ENCODE peak calls at places on chromosomes 6 and 20, in seven cellular contexts. O, S, Z, G, R, W and Q are unnamed samples.

GRCh38 chr20:50689864-50690263 is 1.5 kb downstream of the RIPOR3 start:
- DNase-seq in R (no peak), W (no peak), G (no peak), S (no peak), Z (peak), O (peak), Q (no peak)

GRCh38 chr6:105402090-105402980 is 547 bp downstream of the PREP start:
- DNase-seq in W (peak), R (peak), S (no peak), G (peak), O (no peak), Z (peak), Q (peak)

GRCh38 chr20:50305636-50306477 is 115.2 kb downstream of the CEBPB start:
- DNase-seq in R (no peak), Z (peak), S (no peak), O (no peak), G (no peak), W (no peak), Q (no peak)

GRCh38 chr6:75272145-75272840 is 12.3 kb downstream of the TMEM30A start:
- DNase-seq in R (peak), Z (no peak), O (no peak), W (no peak), S (no peak), G (no peak), Q (no peak)

GRCh38 chr6:43934183-43934802 is 164.3 kb downstream of the VEGFA start:
- DNase-seq in S (no peak), Z (no peak), W (no peak), G (no peak), R (no peak), O (no peak), Q (no peak)

GRCh38 chr20:3871549-3872265 is 17.5 kb upstream of the PANK2 start:
- DNase-seq in G (no peak), O (no peak), W (no peak), R (no peak), S (no peak), Z (no peak), Q (no peak)

GRCh38 chr6:4804095-4804494 is 27.9 kb downstream of the CDYL start:
- DNase-seq in R (peak), Z (no peak), S (no peak), W (no peak), O (no peak), G (peak), Q (no peak)

GRCh38 chr6:36263390-36263789 is 6.5 kb upstream of the PNPLA1 start:
- DNase-seq in W (no peak), G (no peak), Z (no peak), O (no peak), R (no peak), S (no peak), Q (no peak)

GRCh38 chr20:19815553-19815991 is 57.5 kb downstream of the RIN2 start:
- DNase-seq in Z (no peak), O (no peak), G (peak), R (peak), S (no peak), W (no peak), Q (no peak)